ENCODE peak calls at places on chromosomes 5 and 9, in ten cellular contexts. S is transverse colon, Q is cardiac muscle cell, O is spleen, T is body of pancreas, R is breast epithelium, Y is OCI-LY7, G is foreskin fibroblast, F is psoas muscle, N is fibroblast of lung. A is an unnamed sample.
A peak's percentile ranks its signal among the peaks of the same experiment; 100 is the strongest.

GRCh38 chr5:89265511-89266169 is 382.7 kb upstream of the MEF2C start:
- DNase-seq in S (no peak), Q (peak; percentile 55), O (no peak), T (no peak), R (no peak), Y (no peak), G (peak; percentile 76), F (no peak), N (peak; percentile 93), A (peak; percentile 73)

GRCh38 chr9:71897573-71897972 is 13.4 kb downstream of the ABHD17B start:
- DNase-seq in S (no peak), Q (no peak), O (no peak), T (no peak), R (no peak), Y (peak; percentile 81), G (no peak), F (no peak), N (no peak), A (no peak)

GRCh38 chr5:58011301-58011700 is 448.6 kb downstream of the PLK2 start:
- DNase-seq in S (no peak), Q (no peak), O (no peak), T (no peak), R (no peak), Y (no peak), G (no peak), F (no peak), N (no peak), A (no peak)

GRCh38 chr5:158010831-158011230 is 151.9 kb upstream of the CLINT1 start:
- DNase-seq in S (no peak), Q (no peak), O (no peak), T (no peak), R (no peak), Y (no peak), G (no peak), F (no peak), N (no peak), A (no peak)

GRCh38 chr5:119269061-119269579 is 86.7 kb upstream of the TNFAIP8 start:
- DNase-seq in S (peak; percentile 61), Q (no peak), O (peak; percentile 88), T (peak; percentile 46), R (no peak), Y (peak; percentile 84), G (no peak), F (no peak), N (peak; percentile 42), A (peak; percentile 36)

GRCh38 chr5:123269436-123269835 is 153.8 kb downstream of the CEP120 start:
- DNase-seq in S (no peak), Q (no peak), O (no peak), T (no peak), R (no peak), Y (no peak), G (no peak), F (no peak), N (no peak), A (no peak)

GRCh38 chr9:6644346-6645152 is 980 bp downstream of the GLDC start:
- DNase-seq in S (no peak), Q (no peak), O (no peak), T (no peak), R (no peak), Y (no peak), G (no peak), F (no peak), N (no peak), A (no peak)

GRCh38 chr5:4949108-4949507 is 191.0 kb upstream of the ADAMTS16 start:
- DNase-seq in S (no peak), Q (no peak), O (no peak), T (no peak), R (no peak), Y (no peak), G (no peak), F (no peak), N (no peak), A (no peak)

GRCh38 chr5:147773587-147773986 is 8.9 kb downstream of the JAKMIP2 start:
- DNase-seq in S (no peak), Q (no peak), O (no peak), T (no peak), R (no peak), Y (no peak), G (no peak), F (no peak), N (no peak), A (no peak)

DNA sequence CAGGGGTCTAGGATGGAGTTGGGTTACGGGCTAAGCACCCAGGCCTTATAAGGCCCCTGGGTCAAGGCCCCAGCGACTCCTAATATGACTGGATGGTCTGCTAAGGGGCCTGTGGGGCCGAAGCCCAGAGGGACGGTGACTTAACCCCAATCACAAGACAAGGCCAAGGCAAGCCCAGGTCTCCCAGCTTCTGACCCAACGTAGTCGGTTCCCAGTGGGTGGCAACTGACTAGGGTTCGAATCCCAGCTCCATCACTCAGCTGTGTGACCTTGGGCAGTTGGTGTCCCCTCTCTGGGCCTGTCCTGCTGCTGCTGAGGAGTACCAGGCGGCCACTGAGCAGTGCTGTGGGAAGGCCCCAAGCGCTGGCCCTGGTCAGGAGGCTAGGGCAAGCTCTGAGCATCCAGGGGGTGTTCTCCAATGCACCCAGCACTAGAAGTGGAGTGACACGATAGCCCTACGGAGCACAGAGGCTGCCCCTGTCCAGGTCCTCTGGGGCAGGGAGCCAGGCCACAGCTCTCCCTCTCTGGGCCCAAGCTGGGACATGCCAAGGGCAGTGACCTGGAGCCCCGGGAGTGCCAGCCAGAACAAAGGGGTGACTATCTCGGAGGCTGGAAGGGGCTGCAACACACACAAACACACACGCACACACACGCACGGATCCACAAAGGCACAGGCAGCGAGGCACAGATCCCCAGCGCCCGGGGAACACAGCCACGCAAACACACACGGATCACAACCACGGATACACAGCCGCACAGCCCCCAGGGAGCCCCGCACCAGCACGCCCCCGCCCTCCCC is 512 bp downstream of the AK1 start:
- DNase-seq in S (no peak), Q (no peak), O (peak; percentile 68), T (no peak), R (no peak), Y (no peak), G (no peak), F (peak; percentile 41), N (no peak), A (no peak)
- H3K4me3 ChIP-seq in S (peak overlapping the region; percentile 61), Q (peak overlapping the region; percentile 29), O (peak overlapping the region; percentile 43), T (peak overlapping the region; percentile 26), R (peak overlapping the region; percentile 70), Y (no peak overlapping the region), G (peak overlapping the region; percentile 66), F (peak overlapping the region; percentile 78), N (peak overlapping the region; percentile 53), A (peak overlapping the region; percentile 74)

DNA sequence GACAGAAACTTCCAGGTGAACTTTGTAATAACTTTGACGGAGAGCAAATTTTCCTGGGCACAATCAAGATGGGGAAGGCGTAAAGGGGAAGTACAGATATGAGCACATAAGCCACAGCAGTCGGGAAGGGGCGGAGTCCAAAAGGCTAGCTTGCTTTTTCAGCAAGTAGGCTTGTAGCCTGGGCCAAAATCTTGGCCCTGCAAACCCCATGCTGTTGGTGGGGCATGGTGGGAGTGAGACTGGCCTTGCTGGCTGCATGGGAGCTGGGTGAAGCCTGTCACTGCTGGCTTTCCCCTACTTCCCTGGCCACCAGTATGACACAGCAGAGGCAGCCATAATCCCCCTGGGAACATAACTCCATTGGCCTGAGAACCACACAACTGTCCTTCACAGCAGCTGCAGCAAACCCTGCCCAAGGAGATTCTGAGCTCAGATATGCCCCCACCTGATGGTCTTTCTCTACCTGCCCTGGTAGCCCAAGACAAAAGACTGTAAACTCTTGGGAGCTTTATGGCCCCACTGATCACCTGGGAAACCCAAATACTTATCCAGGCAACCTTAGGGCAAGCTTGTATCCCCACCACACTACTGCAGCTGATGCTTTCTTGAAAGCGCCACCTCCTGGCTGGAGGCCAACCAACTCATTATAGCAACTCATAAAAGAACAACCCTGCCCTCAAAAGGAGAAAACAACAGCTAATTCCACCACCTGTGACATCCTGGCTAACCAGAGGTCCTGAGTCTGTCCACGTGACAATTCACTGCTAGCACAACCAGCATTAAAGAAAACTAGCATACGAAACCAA is 24.0 kb downstream of the DCTN4 start:
- DNase-seq in S (peak; percentile 40), Q (no peak), O (peak; percentile 90), T (peak; percentile 24), R (no peak), Y (peak; percentile 14), G (no peak), F (peak; percentile 47), N (no peak), A (no peak)
- TF ChIP-seq CTCF in S (no peak), Q (no peak), O (no peak), T (no peak), R (no peak), Y (peak; percentile 62), G (no peak), F (no peak), N (no peak), A (no peak)

DNA sequence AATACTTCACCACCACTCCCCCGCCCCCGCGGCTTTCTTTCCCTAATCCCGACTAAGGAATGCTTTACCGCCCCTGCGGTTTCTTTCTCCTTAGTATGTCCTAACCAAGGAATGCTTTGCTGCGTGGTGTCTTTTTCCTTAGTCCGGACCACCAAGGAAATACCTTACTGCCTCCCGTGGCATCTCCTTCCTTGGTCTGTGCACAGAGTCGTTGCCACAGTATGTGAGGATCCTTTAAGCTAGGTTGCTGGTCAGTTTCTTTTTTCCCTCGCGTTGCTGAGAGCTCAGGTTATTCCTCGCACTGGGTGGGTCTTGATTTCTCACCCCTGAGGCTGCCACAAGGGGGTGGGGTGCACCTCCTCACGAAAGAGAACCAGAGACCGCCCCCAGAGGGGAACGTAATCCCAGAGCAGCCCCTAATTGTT is 309.4 kb downstream of the NR3C1 start:
- DNase-seq in S (no peak), Q (peak; percentile 75), O (no peak), T (no peak), R (no peak), Y (no peak), G (no peak), F (no peak), N (peak; percentile 72), A (peak; percentile 50)
- H3K4me3 ChIP-seq in S (no peak overlapping the region), Q (no peak overlapping the region), O (no peak overlapping the region), T (no peak overlapping the region), R (peak overlapping the region; percentile 30), Y (no peak overlapping the region), G (no peak overlapping the region), F (no peak overlapping the region), N (peak overlapping the region; percentile 1), A (peak overlapping the region; percentile 28)

GRCh38 chr9:21075484-21075883 is 2.3 kb downstream of the IFNB1 start:
- DNase-seq in S (no peak), Q (no peak), O (no peak), T (no peak), R (no peak), Y (no peak), G (no peak), F (no peak), N (no peak), A (no peak)

GRCh38 chr9:21070887-21071286 is 6.9 kb downstream of the IFNB1 start:
- DNase-seq in S (no peak), Q (no peak), O (no peak), T (no peak), R (no peak), Y (no peak), G (no peak), F (no peak), N (no peak), A (no peak)

GRCh38 chr9:21070171-21070571 is 7.6 kb downstream of the IFNB1 start:
- DNase-seq in S (peak; percentile 13), Q (peak; percentile 98), O (no peak), T (peak; percentile 12), R (no peak), Y (no peak), G (peak; percentile 89), F (peak; percentile 19), N (peak; percentile 98), A (peak; percentile 99)
- TF ChIP-seq CTCF in S (no peak), Q (peak; percentile 29), O (no peak), T (no peak), R (peak; percentile 13), Y (no peak), G (peak; percentile 26), F (peak; percentile 18), N (peak; percentile 32), A (peak; percentile 52)

A was measured in fibroblast of the aortic adventitia.